ENCODE peak calls at places on chromosomes 3 and 15, in five cellular contexts. One of them, this sample, is unnamed.

GRCh38 chr3:35758358-35758757 is 119.0 kb downstream of the ARPP21 start:
- DNase-seq in HCT116: no peak
- DNase-seq in GM12878: no peak
- DNase-seq in transverse colon: no peak
- DNase-seq in sigmoid colon: no peak
- DNase-seq in this sample: no peak

GRCh38 chr15:71779073-71779797 is 31.1 kb upstream of the NR2E3 start:
- DNase-seq in HCT116: no peak
- DNase-seq in GM12878: no peak
- DNase-seq in transverse colon: no peak
- DNase-seq in sigmoid colon: no peak
- DNase-seq in this sample: peak

GRCh38 chr3:16841906-16842709 is 42.6 kb upstream of the PLCL2 start:
- DNase-seq in HCT116: no peak
- DNase-seq in GM12878: peak
- DNase-seq in transverse colon: peak
- DNase-seq in sigmoid colon: peak
- DNase-seq in this sample: peak

GRCh38 chr15:62391565-62392262 is 226.6 kb upstream of the C2CD4B start:
- DNase-seq in HCT116: no peak
- DNase-seq in GM12878: no peak
- DNase-seq in transverse colon: peak
- DNase-seq in sigmoid colon: peak
- DNase-seq in this sample: peak

GRCh38 chr3:134136604-134137003 is 106.9 kb upstream of the SLCO2A1 start:
- DNase-seq in HCT116: no peak
- DNase-seq in GM12878: no peak
- DNase-seq in transverse colon: no peak
- DNase-seq in sigmoid colon: no peak
- DNase-seq in this sample: no peak

GRCh38 chr3:97885931-97886824 is 64.4 kb downstream of the CRYBG3 start:
- DNase-seq in HCT116: no peak
- DNase-seq in GM12878: no peak
- DNase-seq in transverse colon: no peak
- DNase-seq in sigmoid colon: no peak
- DNase-seq in this sample: no peak

GRCh38 chr15:60076055-60076454 is 71.9 kb downstream of the FOXB1 start:
- DNase-seq in HCT116: no peak
- DNase-seq in GM12878: no peak
- DNase-seq in transverse colon: no peak
- DNase-seq in sigmoid colon: no peak
- DNase-seq in this sample: no peak

GRCh38 chr3:69081583-69082262 is 1.6 kb upstream of the UBA3 start:
- DNase-seq in HCT116: no peak
- DNase-seq in GM12878: peak
- DNase-seq in transverse colon: no peak
- DNase-seq in sigmoid colon: no peak
- DNase-seq in this sample: no peak

GRCh38 chr3:128598884-128599664 is 51.5 kb downstream of the RPN1 start:
- DNase-seq in HCT116: no peak
- DNase-seq in GM12878: no peak
- DNase-seq in transverse colon: no peak
- DNase-seq in sigmoid colon: no peak
- DNase-seq in this sample: no peak

GRCh38 chr3:191301017-191301416 is 28.2 kb upstream of the CCDC50 start:
- DNase-seq in HCT116: no peak
- DNase-seq in GM12878: peak
- DNase-seq in transverse colon: no peak
- DNase-seq in sigmoid colon: no peak
- DNase-seq in this sample: no peak

GRCh38 chr15:64023215-64023614 is 23.1 kb downstream of the DAPK2 start:
- DNase-seq in HCT116: no peak
- DNase-seq in GM12878: no peak
- DNase-seq in transverse colon: peak
- DNase-seq in sigmoid colon: peak
- DNase-seq in this sample: no peak

GRCh38 chr15:57495554-57496235 is 96.0 kb upstream of the MYZAP start:
- DNase-seq in HCT116: no peak
- DNase-seq in GM12878: no peak
- DNase-seq in transverse colon: no peak
- DNase-seq in sigmoid colon: no peak
- DNase-seq in this sample: no peak

GRCh38 chr3:20054549-20054987 is 14.3 kb downstream of the KAT2B start:
- DNase-seq in HCT116: peak
- DNase-seq in GM12878: peak
- DNase-seq in transverse colon: peak
- DNase-seq in sigmoid colon: peak
- DNase-seq in this sample: peak

GRCh38 chr3:49161808-49162530 is 4.2 kb downstream of the CCDC71 start:
- DNase-seq in HCT116: no peak
- DNase-seq in GM12878: no peak
- DNase-seq in transverse colon: no peak
- DNase-seq in sigmoid colon: no peak
- DNase-seq in this sample: no peak

GRCh38 chr15:55282284-55282833 is 7.3 kb downstream of the RAB27A start:
- DNase-seq in HCT116: no peak
- DNase-seq in GM12878: no peak
- DNase-seq in transverse colon: no peak
- DNase-seq in sigmoid colon: no peak
- DNase-seq in this sample: no peak

GRCh38 chr3:177714945-177715344 is 517.7 kb upstream of the TBL1XR1 start:
- DNase-seq in HCT116: no peak
- DNase-seq in GM12878: no peak
- DNase-seq in transverse colon: no peak
- DNase-seq in sigmoid colon: no peak
- DNase-seq in this sample: no peak

GRCh38 chr15:58521293-58521991 is 89.7 kb downstream of the LIPC start:
- DNase-seq in HCT116: peak
- DNase-seq in GM12878: no peak
- DNase-seq in transverse colon: no peak
- DNase-seq in sigmoid colon: no peak
- DNase-seq in this sample: no peak

GRCh38 chr15:59334063-59334415 is 38.6 kb downstream of the MYO1E start:
- DNase-seq in HCT116: no peak
- DNase-seq in GM12878: no peak
- DNase-seq in transverse colon: no peak
- DNase-seq in sigmoid colon: no peak
- DNase-seq in this sample: no peak

GRCh38 chr3:108185536-108185935 is 36.7 kb downstream of the IFT57 start:
- DNase-seq in HCT116: no peak
- DNase-seq in GM12878: no peak
- DNase-seq in transverse colon: no peak
- DNase-seq in sigmoid colon: no peak
- DNase-seq in this sample: no peak

GRCh38 chr3:141385386-141386079 is 17.2 kb downstream of the ZBTB38 start:
- DNase-seq in HCT116: no peak
- DNase-seq in GM12878: no peak
- DNase-seq in transverse colon: no peak
- DNase-seq in sigmoid colon: no peak
- DNase-seq in this sample: no peak

GRCh38 chr3:14148041-14148985 is 23.5 kb downstream of the TMEM43 start:
- DNase-seq in HCT116: no peak
- DNase-seq in GM12878: no peak
- DNase-seq in transverse colon: no peak
- DNase-seq in sigmoid colon: no peak
- DNase-seq in this sample: no peak

GRCh38 chr3:160956785-160957184 is 148.4 kb downstream of the B3GALNT1 start:
- DNase-seq in HCT116: no peak
- DNase-seq in GM12878: no peak
- DNase-seq in transverse colon: no peak
- DNase-seq in sigmoid colon: no peak
- DNase-seq in this sample: no peak

GRCh38 chr3:194395767-194396527 is 3.1 kb downstream of the GP5 start:
- DNase-seq in HCT116: no peak
- DNase-seq in GM12878: no peak
- DNase-seq in transverse colon: peak
- DNase-seq in sigmoid colon: peak
- DNase-seq in this sample: peak

GRCh38 chr3:125322166-125322565 is 53.0 kb downstream of the ZNF148 start:
- DNase-seq in HCT116: no peak
- DNase-seq in GM12878: no peak
- DNase-seq in transverse colon: no peak
- DNase-seq in sigmoid colon: no peak
- DNase-seq in this sample: no peak

GRCh38 chr3:155701882-155702465 is 42.9 kb downstream of the PLCH1 start:
- DNase-seq in HCT116: peak
- DNase-seq in GM12878: no peak
- DNase-seq in transverse colon: no peak
- DNase-seq in sigmoid colon: no peak
- DNase-seq in this sample: no peak

GRCh38 chr3:146092230-146092629 is 68.8 kb downstream of the PLOD2 start:
- DNase-seq in HCT116: no peak
- DNase-seq in GM12878: no peak
- DNase-seq in transverse colon: no peak
- DNase-seq in sigmoid colon: no peak
- DNase-seq in this sample: no peak

GRCh38 chr3:108132727-108133373 is 42.0 kb upstream of the CD47 start:
- DNase-seq in HCT116: peak
- DNase-seq in GM12878: no peak
- DNase-seq in transverse colon: no peak
- DNase-seq in sigmoid colon: no peak
- DNase-seq in this sample: no peak

GRCh38 chr3:179181021-179181472 is 32.9 kb downstream of the PIK3CA start:
- DNase-seq in HCT116: no peak
- DNase-seq in GM12878: no peak
- DNase-seq in transverse colon: no peak
- DNase-seq in sigmoid colon: no peak
- DNase-seq in this sample: no peak

GRCh38 chr3:7977245-7978103 is 524.1 kb upstream of the LMCD1 start:
- DNase-seq in HCT116: no peak
- DNase-seq in GM12878: no peak
- DNase-seq in transverse colon: no peak
- DNase-seq in sigmoid colon: no peak
- DNase-seq in this sample: no peak
- H3K27ac ChIP-seq in HCT116: no peak
- H3K27ac ChIP-seq in GM12878: no peak
- H3K27ac ChIP-seq in transverse colon: no peak
- H3K27ac ChIP-seq in sigmoid colon: no peak
- H3K27ac ChIP-seq in this sample: no peak

DNA sequence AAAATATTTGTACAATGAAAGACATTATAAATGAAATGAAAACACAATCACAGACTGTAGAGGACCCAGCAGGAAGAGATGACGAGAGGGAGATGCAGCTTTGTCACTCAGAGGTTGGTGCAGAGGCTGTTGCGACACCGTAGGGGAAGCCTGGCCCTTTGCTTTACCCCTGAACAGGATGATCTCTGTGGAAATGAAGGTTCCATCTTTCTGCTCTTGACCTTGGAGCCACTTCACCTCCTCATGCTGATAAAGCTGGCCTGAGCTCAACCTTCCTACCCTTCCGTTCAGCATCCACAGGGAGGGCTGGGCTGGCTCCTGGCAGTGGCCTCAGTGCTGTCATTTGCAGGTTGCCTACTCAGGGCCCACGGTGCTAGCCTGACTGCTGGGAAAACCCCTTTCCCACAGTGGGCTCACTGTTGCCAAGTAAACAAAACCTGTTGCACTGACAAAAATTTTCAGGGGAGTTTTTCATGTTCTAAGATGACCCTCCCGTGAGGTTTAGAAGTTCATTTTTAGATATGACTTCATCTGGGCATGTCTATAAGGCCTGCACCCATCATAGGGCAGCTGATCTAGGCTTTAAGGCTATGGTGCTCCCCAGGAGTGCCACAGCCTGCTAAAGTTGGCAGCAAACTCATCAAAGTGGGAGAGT is 3.0 kb upstream of the CD80 start:
- DNase-seq in HCT116: no peak
- DNase-seq in GM12878: peak
- DNase-seq in transverse colon: no peak
- DNase-seq in sigmoid colon: no peak
- DNase-seq in this sample: no peak
- TF ChIP-seq POLR2AphosphoS5 in HCT116: no peak
- TF ChIP-seq POLR2AphosphoS5 in GM12878: peak
- TF ChIP-seq POLR2AphosphoS5 in transverse colon: no peak
- TF ChIP-seq POLR2AphosphoS5 in sigmoid colon: no peak
- TF ChIP-seq POLR2AphosphoS5 in this sample: no peak

GRCh38 chr3:42198709-42199108 is 67.3 kb downstream of the CCK start:
- DNase-seq in HCT116: no peak
- DNase-seq in GM12878: no peak
- DNase-seq in transverse colon: no peak
- DNase-seq in sigmoid colon: no peak
- DNase-seq in this sample: no peak

GRCh38 chr3:42191443-42191747 is 74.6 kb downstream of the CCK start:
- DNase-seq in HCT116: no peak
- DNase-seq in GM12878: no peak
- DNase-seq in transverse colon: no peak
- DNase-seq in sigmoid colon: no peak
- DNase-seq in this sample: no peak

GRCh38 chr3:42192334-42193200 is 73.4 kb downstream of the CCK start:
- DNase-seq in HCT116: no peak
- DNase-seq in GM12878: peak
- DNase-seq in transverse colon: no peak
- DNase-seq in sigmoid colon: no peak
- DNase-seq in this sample: no peak

GRCh38 chr3:42194943-42195510 is 71.0 kb downstream of the CCK start:
- DNase-seq in HCT116: no peak
- DNase-seq in GM12878: peak
- DNase-seq in transverse colon: no peak
- DNase-seq in sigmoid colon: no peak
- DNase-seq in this sample: no peak

DNA sequence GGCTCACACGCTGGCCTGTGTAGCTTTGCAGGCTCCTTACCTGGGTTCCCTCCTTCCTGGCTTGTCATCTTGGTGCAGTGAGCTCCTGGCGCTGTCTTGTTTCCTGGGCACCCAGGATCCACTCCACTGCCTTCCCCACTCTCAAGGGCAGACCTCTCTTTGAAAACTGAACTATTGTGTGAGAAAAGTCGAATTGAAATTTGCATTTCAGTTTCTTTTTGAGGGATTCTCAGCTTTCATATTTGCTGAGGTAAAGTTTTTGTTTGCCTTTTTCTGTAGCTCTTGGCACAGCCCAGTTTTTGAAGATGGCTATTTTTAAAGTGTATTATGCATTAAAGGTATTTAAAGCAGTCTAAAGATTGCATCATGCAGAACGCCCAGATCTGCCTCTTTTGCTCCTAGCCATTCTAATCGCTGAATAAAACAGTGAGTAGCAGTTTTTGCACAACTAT is 70.1 kb downstream of the CCK start:
- DNase-seq in HCT116: no peak
- DNase-seq in GM12878: peak
- DNase-seq in transverse colon: no peak
- DNase-seq in sigmoid colon: no peak
- DNase-seq in this sample: no peak
- H3K27ac ChIP-seq in HCT116: no peak
- H3K27ac ChIP-seq in GM12878: peak
- H3K27ac ChIP-seq in transverse colon: no peak
- H3K27ac ChIP-seq in sigmoid colon: peak
- H3K27ac ChIP-seq in this sample: no peak

GRCh38 chr15:31347067-31347975 is 20.7 kb downstream of the KLF13 start:
- DNase-seq in HCT116: no peak
- DNase-seq in GM12878: no peak
- DNase-seq in transverse colon: no peak
- DNase-seq in sigmoid colon: no peak
- DNase-seq in this sample: no peak
- TF ChIP-seq POLR2AphosphoS5 in HCT116: no peak
- TF ChIP-seq POLR2AphosphoS5 in GM12878: peak
- TF ChIP-seq POLR2AphosphoS5 in transverse colon: no peak
- TF ChIP-seq POLR2AphosphoS5 in sigmoid colon: no peak
- TF ChIP-seq POLR2AphosphoS5 in this sample: no peak

GRCh38 chr15:90481023-90481422 is 48.7 kb upstream of the CRTC3 start:
- DNase-seq in HCT116: no peak
- DNase-seq in GM12878: no peak
- DNase-seq in transverse colon: peak
- DNase-seq in sigmoid colon: no peak
- DNase-seq in this sample: no peak
- H3K27ac ChIP-seq in HCT116: no peak
- H3K27ac ChIP-seq in GM12878: no peak
- H3K27ac ChIP-seq in transverse colon: no peak
- H3K27ac ChIP-seq in sigmoid colon: no peak
- H3K27ac ChIP-seq in this sample: no peak

GRCh38 chr15:96331942-96332853 is 1.7 kb downstream of the NR2F2 start:
- DNase-seq in HCT116: no peak
- DNase-seq in GM12878: no peak
- DNase-seq in transverse colon: peak
- DNase-seq in sigmoid colon: peak
- DNase-seq in this sample: no peak
- TF ChIP-seq POLR2AphosphoS5 in HCT116: peak
- TF ChIP-seq POLR2AphosphoS5 in GM12878: no peak
- TF ChIP-seq POLR2AphosphoS5 in transverse colon: no peak
- TF ChIP-seq POLR2AphosphoS5 in sigmoid colon: no peak
- TF ChIP-seq POLR2AphosphoS5 in this sample: no peak